ENCODE peak calls at places on chromosomes 16 and 17, in eight cellular contexts. B, V, E, Q, W, R, S and P are unnamed samples.

GRCh38 chr16:84323626-84324025 is 28.9 kb downstream of the WFDC1 start:
- DNase-seq in S (peak), Q (no peak), R (no peak), E (no peak), W (peak), B (no peak), V (no peak), P (no peak)

GRCh38 chr16:64311241-64311640 is 810.6 kb downstream of the CDH11 start:
- DNase-seq in R (peak), S (peak), E (peak), W (peak), Q (no peak), V (no peak), B (no peak), P (no peak)

GRCh38 chr17:82035956-82036633 is 1.4 kb downstream of the DCXR start:
- DNase-seq in E (no peak), W (no peak), S (no peak), V (no peak), R (no peak), Q (no peak), B (no peak), P (no peak)

GRCh38 chr17:76737676-76738467 is at the start of gene MFSD11:
- DNase-seq in Q (no peak), R (peak), W (peak), B (peak), E (peak), V (peak), S (peak), P (peak)

GRCh38 chr16:81532491-81533174 is 88.0 kb downstream of the CMIP start:
- DNase-seq in B (no peak), V (peak), S (no peak), Q (no peak), E (no peak), R (no peak), W (no peak), P (no peak)

GRCh38 chr16:89022051-89022836 is 45.2 kb upstream of the CBFA2T3 start:
- DNase-seq in W (no peak), R (no peak), S (no peak), B (no peak), E (no peak), V (no peak), Q (no peak), P (no peak)

GRCh38 chr16:88901718-88902337 is 35.4 kb upstream of the PABPN1L start:
- DNase-seq in S (no peak), E (no peak), W (no peak), Q (no peak), B (no peak), R (no peak), V (no peak), P (no peak)

GRCh38 chr17:45432405-45433113 is at the start of gene ARHGAP27:
- DNase-seq in B (no peak), V (no peak), W (no peak), S (no peak), R (peak), E (peak), Q (no peak), P (peak)

GRCh38 chr17:7884581-7885356 is 3.8 kb upstream of the CHD3 start:
- DNase-seq in E (no peak), W (no peak), V (no peak), B (no peak), Q (no peak), S (no peak), R (no peak), P (no peak)

GRCh38 chr16:74570412-74571301 is 36.3 kb downstream of the GLG1 start:
- DNase-seq in S (no peak), R (peak), E (no peak), Q (no peak), B (no peak), W (no peak), V (no peak), P (no peak)

GRCh38 chr16:48276102-48276501 is 28.8 kb upstream of the ABCC11 start:
- DNase-seq in B (peak), W (no peak), V (no peak), S (no peak), Q (no peak), R (peak), E (peak), P (peak)

GRCh38 chr16:67857547-67858233 is 10.2 kb upstream of the CENPT start:
- DNase-seq in W (peak), B (peak), R (peak), V (peak), E (peak), Q (no peak), S (peak), P (peak)

GRCh38 chr17:77480509-77481215 is 339.9 kb downstream of the SEC14L1 start:
- DNase-seq in E (no peak), W (no peak), B (no peak), Q (no peak), S (no peak), V (no peak), R (no peak), P (no peak)

DNA sequence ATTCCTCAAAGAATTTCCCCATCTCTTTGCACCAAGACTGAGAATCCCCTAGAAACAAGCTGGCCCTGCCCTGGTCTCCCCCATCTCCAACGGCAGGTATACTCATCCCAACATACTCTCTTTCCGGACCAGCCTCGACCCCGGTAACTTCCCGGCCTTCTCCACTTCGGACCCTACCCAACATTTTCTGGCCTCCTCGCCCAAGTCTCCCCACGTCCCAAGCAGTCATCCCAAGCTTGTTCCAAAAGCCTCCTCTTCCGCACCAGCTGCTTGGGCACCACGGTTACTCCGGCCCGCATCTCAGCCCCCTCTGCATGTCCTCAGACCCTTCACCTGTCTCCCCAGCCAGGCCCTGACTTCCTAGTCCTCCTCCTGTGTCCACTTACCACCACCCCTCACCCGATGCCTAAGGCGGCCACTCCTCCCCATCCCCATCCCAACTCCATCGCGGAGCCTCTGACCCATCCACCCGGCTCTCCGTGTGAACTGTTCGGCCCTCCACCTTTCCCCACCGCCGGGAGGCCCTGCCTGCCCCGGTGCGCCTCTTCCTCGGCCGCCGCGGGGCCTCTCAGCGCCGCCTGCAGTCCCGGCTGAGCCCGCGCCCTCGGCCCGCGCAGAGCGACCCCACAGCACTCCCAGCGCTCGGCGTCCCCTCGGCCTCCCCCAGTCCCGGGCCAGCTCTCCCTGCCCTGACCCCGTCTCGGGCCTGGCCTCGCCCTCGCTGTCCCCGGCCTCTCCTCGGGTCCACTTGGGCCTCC is 993 bp downstream of the PITPNA start:
- DNase-seq in V (no peak), S (no peak), E (peak), Q (no peak), W (no peak), R (peak), B (no peak), P (peak)
- TF ChIP-seq CTCF in V (peak), S (peak), E (no peak), Q (peak), W (no peak), R (peak), B (peak), P (peak)

DNA sequence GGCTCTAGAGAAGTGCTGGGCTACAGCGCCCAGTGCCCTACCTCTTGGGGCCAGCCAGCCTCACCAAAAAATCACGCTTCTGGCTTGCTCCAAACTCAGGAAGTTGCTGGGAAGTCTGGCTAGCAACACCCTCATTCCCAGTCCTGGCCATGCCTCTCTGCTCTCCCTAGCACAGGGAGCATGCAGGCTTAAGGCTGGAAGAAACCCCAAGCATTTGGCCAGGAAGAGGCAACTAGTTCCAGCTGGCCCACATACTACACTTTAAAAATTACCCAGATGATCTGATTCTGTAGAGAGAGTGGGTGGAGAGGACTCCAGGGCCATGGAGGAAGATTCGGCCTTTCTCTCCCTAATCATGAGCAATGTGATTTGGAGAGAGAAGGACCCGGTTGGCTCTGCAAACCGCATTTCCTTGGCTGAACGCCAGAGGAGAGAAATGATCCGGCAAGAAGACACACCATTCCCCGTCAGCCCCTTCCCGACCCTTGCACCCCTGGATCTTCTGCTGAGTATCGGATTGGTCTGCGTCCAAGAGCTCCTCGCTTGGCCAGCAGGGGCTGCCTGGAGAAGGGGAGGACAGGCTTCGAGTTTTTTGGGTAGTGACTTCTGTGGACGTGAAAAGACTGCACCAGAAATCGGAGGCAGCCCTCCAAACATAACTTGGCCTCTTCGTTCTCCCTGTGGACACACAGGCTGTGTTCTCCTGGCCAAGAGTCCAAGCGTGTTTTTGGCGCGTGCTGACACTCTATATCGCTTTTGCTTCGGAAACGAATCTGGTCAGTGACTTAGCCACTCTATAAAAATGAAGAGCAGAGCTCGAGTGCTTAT is 406.3 kb downstream of the WWOX start:
- DNase-seq in B (no peak), W (peak), R (peak), Q (no peak), S (no peak), E (peak), V (no peak), P (peak)
- H3K4me3 ChIP-seq in B (no peak), W (peak), R (peak), Q (no peak), S (no peak), E (no peak), V (no peak), P (peak)

GRCh38 chr16:15445450-15445849 is 11.1 kb downstream of the BMERB1 start:
- DNase-seq in E (no peak), Q (no peak), V (no peak), S (no peak), W (no peak), B (no peak), R (no peak), P (no peak)

GRCh38 chr16:15451098-15451731 is 16.8 kb downstream of the BMERB1 start:
- DNase-seq in Q (no peak), W (no peak), E (no peak), V (no peak), S (no peak), R (no peak), B (no peak), P (no peak)

GRCh38 chr16:15446901-15447300 is 12.5 kb downstream of the BMERB1 start:
- DNase-seq in S (no peak), Q (no peak), V (no peak), E (no peak), R (no peak), B (no peak), W (no peak), P (no peak)

GRCh38 chr16:15452456-15452855 is 18.1 kb downstream of the BMERB1 start:
- DNase-seq in S (no peak), V (no peak), R (no peak), B (no peak), W (no peak), Q (no peak), E (no peak), P (no peak)

DNA sequence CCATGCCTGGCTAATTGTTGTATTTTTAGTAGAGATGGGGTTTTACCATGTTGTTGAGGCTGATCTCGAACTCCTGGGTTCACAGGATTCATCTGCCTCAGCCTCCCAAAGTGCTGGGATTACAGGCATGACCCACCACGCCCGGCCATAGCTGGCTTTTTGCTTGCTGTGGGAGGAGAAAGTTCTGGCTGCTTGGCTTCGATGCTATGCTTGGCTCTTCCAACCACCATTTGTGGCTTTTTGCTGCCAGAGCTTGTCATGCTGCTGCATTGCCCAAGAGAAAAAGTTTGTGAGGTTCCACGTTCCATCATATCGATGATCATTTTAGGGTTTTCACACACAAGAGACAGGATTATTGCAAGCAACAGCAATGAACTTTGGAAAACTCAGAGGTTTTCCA is 16.2 kb downstream of the BMERB1 start:
- DNase-seq in Q (no peak), W (peak), E (no peak), R (no peak), B (no peak), S (no peak), V (no peak), P (no peak)
- TF ChIP-seq CTCF in Q (no peak), W (no peak), E (no peak), R (no peak), B (no peak), S (no peak), V (no peak), P (no peak)

GRCh38 chr17:50533720-50534148 is 1.2 kb downstream of the EPN3 start:
- DNase-seq in R (peak), B (no peak), S (no peak), E (peak), Q (no peak), V (no peak), W (peak), P (no peak)
- H3K4me3 ChIP-seq in R (no peak), B (no peak), S (peak), E (no peak), Q (no peak), V (peak), W (no peak), P (no peak)

DNA sequence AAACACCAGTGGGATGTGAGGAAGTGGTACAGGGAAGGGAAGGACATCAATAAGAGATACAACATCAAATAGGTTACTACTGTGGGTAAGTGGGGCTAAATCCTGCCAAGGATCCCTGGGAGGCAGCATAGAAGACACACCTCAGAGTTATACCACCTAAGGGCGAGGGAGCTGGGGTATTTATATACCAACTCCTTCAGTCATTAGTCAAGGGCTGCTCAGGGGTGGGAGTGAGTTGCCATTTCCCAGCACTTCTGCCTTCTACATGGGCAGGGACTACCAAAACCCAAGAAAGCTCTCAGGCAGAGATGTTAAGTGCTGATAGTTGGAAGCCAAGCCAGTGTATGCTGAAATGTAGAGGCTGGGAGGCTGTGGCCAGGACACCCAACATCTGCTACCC is 57.5 kb upstream of the MARCHF10 start:
- DNase-seq in Q (no peak), W (no peak), E (no peak), S (no peak), B (no peak), R (no peak), V (no peak), P (no peak)
- TF ChIP-seq CTCF in Q (no peak), W (no peak), E (no peak), S (no peak), B (no peak), R (no peak), V (no peak), P (no peak)

GRCh38 chr17:6080711-6081430 is 10.7 kb downstream of the WSCD1 start:
- DNase-seq in R (no peak), V (no peak), S (no peak), Q (no peak), B (no peak), W (no peak), E (no peak), P (no peak)

GRCh38 chr17:6079960-6080359 is 9.8 kb downstream of the WSCD1 start:
- DNase-seq in V (no peak), Q (no peak), S (no peak), E (no peak), B (no peak), R (no peak), W (no peak), P (no peak)

GRCh38 chr17:6077746-6078145 is 7.6 kb downstream of the WSCD1 start:
- DNase-seq in E (no peak), Q (no peak), B (no peak), V (no peak), W (no peak), S (no peak), R (no peak), P (no peak)

GRCh38 chr17:6078370-6078950 is 8.3 kb downstream of the WSCD1 start:
- DNase-seq in V (no peak), R (no peak), W (no peak), Q (no peak), E (no peak), B (no peak), S (no peak), P (no peak)

GRCh38 chr17:6079155-6079554 is 9.0 kb downstream of the WSCD1 start:
- DNase-seq in S (no peak), R (peak), B (peak), E (no peak), V (no peak), W (no peak), Q (no peak), P (no peak)
- H3K4me3 ChIP-seq in S (no peak), R (no peak), B (no peak), E (no peak), V (no peak), W (no peak), Q (no peak), P (no peak)